ENCODE peak calls at places on chromosomes 3 and 15, in nine cellular contexts. Q is adrenal gland; B is CD8-positive, alpha-beta T cell; H is A549; C is neuronal stem cell; D is uterus; W is sigmoid colon; P is heart left ventricle; I is caudate nucleus. F is an unnamed sample.

GRCh38 chr3:112327371-112327951 is 5.5 kb upstream of the CD200 start:
- DNase-seq in H (peak), C (no peak), I (no peak), B (peak), W (no peak), D (no peak), Q (peak), P (no peak), F (no peak)

GRCh38 chr3:35932995-35933394 is 293.7 kb downstream of the ARPP21 start:
- DNase-seq in I (peak), B (no peak), C (no peak), P (no peak), Q (peak), H (peak), W (no peak), D (no peak), F (peak)

GRCh38 chr15:88635343-88635742 is 3.5 kb upstream of the ISG20 start:
- DNase-seq in D (no peak), W (no peak), Q (no peak), P (no peak), H (no peak), I (no peak), B (peak), C (no peak), F (no peak)

GRCh38 chr3:99789322-99789721 is 28.3 kb upstream of the CMSS1 start:
- DNase-seq in W (no peak), I (no peak), P (peak), H (peak), Q (peak), D (no peak), B (peak), C (peak), F (peak)

GRCh38 chr15:98980899-98981228 is 26.7 kb downstream of the PGPEP1L start:
- DNase-seq in W (no peak), Q (no peak), B (no peak), C (no peak), H (no peak), I (no peak), D (no peak), P (no peak), F (no peak)

GRCh38 chr15:40421246-40422157 is 15.9 kb downstream of the IVD start:
- DNase-seq in B (peak), Q (peak), D (peak), I (peak), C (peak), H (peak), W (peak), P (peak), F (peak)

GRCh38 chr3:190566043-190566933 is 52.4 kb downstream of the IL1RAP start:
- DNase-seq in I (no peak), D (peak), H (peak), Q (peak), P (peak), W (peak), C (no peak), B (no peak), F (peak)

GRCh38 chr3:138241061-138241460 is 54.0 kb downstream of the ARMC8 start:
- DNase-seq in I (no peak), H (no peak), B (no peak), D (no peak), W (no peak), P (no peak), Q (no peak), C (no peak), F (no peak)

GRCh38 chr15:92617197-92618037 is 38.2 kb downstream of the FAM174B start:
- DNase-seq in P (peak), W (peak), Q (peak), I (no peak), H (peak), B (no peak), D (peak), C (no peak), F (peak)

GRCh38 chr3:190432216-190432615 is 17.5 kb downstream of the TMEM207 start:
- DNase-seq in I (no peak), P (no peak), B (no peak), D (no peak), H (no peak), C (no peak), Q (no peak), W (no peak), F (no peak)

GRCh38 chr15:98035577-98036010 is 75.1 kb downstream of the ARRDC4 start:
- DNase-seq in D (no peak), Q (no peak), B (no peak), W (no peak), P (no peak), I (no peak), H (no peak), C (no peak), F (no peak)

GRCh38 chr3:174986685-174987084 is 127.6 kb downstream of the NAALADL2 start:
- DNase-seq in C (no peak), H (no peak), W (no peak), Q (no peak), B (no peak), D (no peak), P (no peak), I (no peak), F (no peak)

GRCh38 chr15:77031376-77032050 is 36.6 kb downstream of the PSTPIP1 start:
- DNase-seq in W (peak), B (peak), P (peak), H (no peak), D (no peak), I (no peak), C (no peak), Q (no peak), F (no peak)

GRCh38 chr15:62135532-62136134 is 29.5 kb downstream of the C2CD4B start:
- DNase-seq in C (no peak), H (peak), P (no peak), D (peak), B (no peak), I (no peak), Q (no peak), W (no peak), F (peak)

GRCh38 chr15:99616773-99617342 is 51.1 kb downstream of the MEF2A start:
- DNase-seq in B (no peak), W (no peak), P (no peak), D (no peak), I (no peak), Q (no peak), H (no peak), C (no peak), F (no peak)

GRCh38 chr15:41981373-41982132 is 9.2 kb upstream of the EHD4 start:
- DNase-seq in Q (no peak), W (peak), B (no peak), D (no peak), P (no peak), H (no peak), C (no peak), I (no peak), F (no peak)

GRCh38 chr3:161273589-161274218 is 52.6 kb downstream of the NMD3 start:
- DNase-seq in H (peak), Q (peak), I (no peak), D (no peak), P (no peak), B (peak), W (no peak), C (peak), F (peak)

GRCh38 chr3:155282416-155283091 is 10.9 kb downstream of the STRIT1 start:
- DNase-seq in W (no peak), H (no peak), B (no peak), I (no peak), P (no peak), D (no peak), C (no peak), Q (no peak), F (peak)

GRCh38 chr15:62928996-62929350 is 113.6 kb upstream of the TPM1 start:
- DNase-seq in H (peak), I (no peak), B (no peak), P (no peak), Q (no peak), C (no peak), D (no peak), W (no peak), F (no peak)

GRCh38 chr3:145490088-145491055 is 670.6 kb downstream of the PLOD2 start:
- DNase-seq in B (no peak), Q (no peak), H (no peak), I (no peak), P (peak), D (no peak), C (no peak), W (no peak), F (peak)

GRCh38 chr3:137988152-137988551 is 21.8 kb upstream of the CLDN18 start:
- DNase-seq in H (no peak), W (no peak), C (no peak), D (no peak), Q (no peak), I (no peak), B (no peak), P (no peak), F (no peak)

GRCh38 chr3:76576201-76576600 is 463.7 kb upstream of the ROBO2 start:
- DNase-seq in W (no peak), Q (no peak), I (no peak), H (no peak), C (no peak), P (no peak), D (no peak), B (no peak), F (no peak)

GRCh38 chr3:57627976-57628375 is 30.8 kb upstream of the ARF4 start:
- DNase-seq in H (no peak), W (no peak), P (no peak), I (peak), D (no peak), B (no peak), C (no peak), Q (no peak), F (peak)

GRCh38 chr3:30124435-30125390 is 481.7 kb upstream of the TGFBR2 start:
- DNase-seq in Q (peak), B (no peak), D (no peak), H (no peak), I (no peak), W (no peak), C (no peak), P (peak), F (peak)

GRCh38 chr3:35899245-35899644 is 259.9 kb downstream of the ARPP21 start:
- DNase-seq in I (no peak), B (no peak), D (no peak), H (no peak), P (no peak), C (no peak), W (no peak), Q (no peak), F (no peak)

DNA sequence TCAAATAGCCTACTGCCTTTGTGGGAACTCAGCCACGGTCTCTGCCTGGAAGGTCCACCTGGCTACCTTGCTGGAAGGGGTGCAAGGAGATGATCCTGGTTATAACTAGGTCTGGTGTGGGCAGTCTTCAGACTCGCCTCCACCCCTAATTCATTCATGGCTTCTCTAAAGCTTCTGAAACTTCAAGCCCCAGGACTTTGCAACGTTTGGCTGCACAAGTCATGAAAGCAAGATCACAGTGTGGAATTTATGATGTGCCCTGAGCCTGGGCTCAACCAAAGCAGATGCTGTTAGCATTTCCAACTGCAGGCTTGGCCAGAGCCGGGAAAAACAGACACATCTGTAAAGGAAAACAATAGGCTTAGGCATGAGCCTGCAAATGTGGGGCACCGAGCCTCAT is 200.4 kb upstream of the WNT5A start:
- DNase-seq in C (no peak), B (no peak), H (no peak), Q (no peak), D (no peak), W (no peak), I (no peak), P (no peak), F (peak)
- H3K27ac ChIP-seq in C (no peak), B (no peak), H (no peak), Q (no peak), D (no peak), W (no peak), I (no peak), P (no peak), F (no peak)

GRCh38 chr3:62169871-62170660 is 203.3 kb downstream of the FEZF2 start:
- DNase-seq in C (no peak), B (no peak), H (no peak), I (no peak), W (no peak), D (no peak), P (no peak), Q (no peak), F (no peak)
- H3K27ac ChIP-seq in C (no peak), B (no peak), H (no peak), I (no peak), W (no peak), D (no peak), P (no peak), Q (no peak), F (no peak)

DNA sequence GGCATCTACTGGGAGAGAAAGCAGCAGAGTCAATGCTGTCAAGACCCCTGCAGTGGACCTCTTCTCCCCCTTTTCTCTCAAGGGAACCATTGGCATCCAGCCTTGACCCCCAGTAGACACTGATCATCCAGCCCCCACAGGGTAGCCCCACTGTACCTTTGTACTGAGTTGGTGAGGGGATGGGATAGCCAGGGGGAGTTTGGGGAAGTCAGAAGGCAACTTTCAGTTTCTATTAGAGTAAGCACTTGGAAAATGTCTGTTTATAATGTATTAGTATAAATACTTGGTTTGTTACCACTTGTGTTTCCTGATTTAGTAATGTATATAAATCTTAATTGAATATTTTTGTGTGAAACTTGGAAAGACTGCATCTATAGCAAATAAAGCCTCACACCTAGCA is 24.9 kb downstream of the DAG1 start:
- DNase-seq in P (no peak), I (no peak), C (no peak), H (no peak), D (no peak), B (no peak), Q (no peak), W (no peak), F (no peak)
- H3K27ac ChIP-seq in P (no peak), I (no peak), C (no peak), H (no peak), D (no peak), B (no peak), Q (no peak), W (no peak), F (peak)

DNA sequence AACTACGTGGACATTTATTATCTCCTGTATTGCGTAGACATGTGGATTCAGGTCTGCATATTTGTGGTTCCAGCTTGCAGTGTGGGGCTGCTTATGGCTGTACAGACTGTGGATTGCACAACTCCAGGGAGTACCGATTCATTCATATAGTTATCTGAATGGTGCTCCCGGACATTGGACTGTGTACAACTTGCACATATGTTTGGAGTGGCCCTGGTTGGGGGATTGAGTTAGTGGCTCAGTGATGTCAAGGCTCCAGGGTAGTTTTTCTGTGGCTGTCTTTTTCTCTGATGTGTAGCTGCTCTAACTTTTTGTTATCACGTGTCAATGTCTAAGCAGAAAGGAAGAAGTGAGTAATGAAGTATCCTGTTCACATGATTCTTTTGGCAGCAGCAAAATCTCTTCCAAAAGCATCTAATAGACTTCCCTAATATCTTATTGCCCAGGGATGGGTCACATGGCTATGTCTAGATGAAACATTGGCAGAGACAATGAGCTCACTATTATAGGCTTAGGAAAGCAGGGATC is 15.8 kb downstream of the ST3GAL6 start:
- DNase-seq in Q (peak), H (no peak), W (no peak), B (no peak), P (no peak), D (no peak), I (no peak), C (no peak), F (no peak)
- H3K27ac ChIP-seq in Q (no peak), H (no peak), W (peak), B (no peak), P (peak), D (peak), I (peak), C (no peak), F (no peak)

DNA sequence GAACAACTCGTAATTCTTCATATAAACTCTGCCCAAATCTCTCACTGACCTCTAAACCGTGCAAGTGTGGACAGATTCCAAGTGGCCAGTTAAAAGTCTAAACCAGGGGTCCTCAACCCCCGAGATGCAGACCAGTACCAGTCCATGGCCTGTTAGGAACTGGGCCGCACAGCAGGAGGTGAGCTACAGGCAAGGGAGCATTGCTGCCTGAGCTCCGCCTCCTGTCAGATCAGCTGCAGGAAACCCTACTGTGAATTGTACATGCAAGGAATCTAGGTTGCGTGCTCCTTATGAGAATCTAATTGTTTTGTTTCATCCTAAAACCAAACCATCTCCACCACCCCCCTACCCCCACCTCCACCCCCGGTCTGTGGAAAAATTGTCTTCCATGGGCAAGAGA is 54.1 kb downstream of the POLQ start:
- DNase-seq in I (no peak), Q (no peak), D (no peak), B (no peak), C (no peak), W (no peak), H (no peak), P (no peak), F (no peak)
- H3K27ac ChIP-seq in I (no peak), Q (no peak), D (no peak), B (no peak), C (no peak), W (no peak), H (no peak), P (no peak), F (no peak)

GRCh38 chr3:20280257-20280656 is 94.3 kb upstream of the SGO1 start:
- DNase-seq in D (no peak), I (no peak), C (no peak), W (no peak), B (no peak), P (no peak), H (no peak), Q (no peak), F (no peak)
- H3K27ac ChIP-seq in D (no peak), I (no peak), C (no peak), W (no peak), B (no peak), P (no peak), H (no peak), Q (no peak), F (no peak)

GRCh38 chr3:13280856-13281656 is 139.1 kb downstream of the NUP210 start:
- DNase-seq in H (no peak), B (no peak), W (peak), C (no peak), P (no peak), Q (no peak), I (no peak), D (no peak), F (no peak)
- H3K27ac ChIP-seq in H (peak), B (no peak), W (peak), C (no peak), P (peak), Q (no peak), I (peak), D (no peak), F (no peak)

F was measured in thyroid gland.